ENCODE peak calls at places on chromosomes 3 and 15, in five cellular contexts. O is H9, Q is OCI-LY7, C is K562, X is GM23338. W is an unnamed sample.

GRCh38 chr15:62436235-62436634 is 271.1 kb upstream of the C2CD4B start:
- DNase-seq in O (no peak), Q (no peak), C (no peak), X (no peak), W (no peak)

GRCh38 chr3:194330579-194330978 is 20.5 kb downstream of the CPN2 start:
- DNase-seq in O (no peak), Q (no peak), C (no peak), X (no peak), W (peak)

GRCh38 chr15:81235781-81236507 is 39.3 kb downstream of the IL16 start:
- DNase-seq in O (no peak), Q (no peak), C (no peak), X (no peak), W (no peak)

GRCh38 chr15:91473894-91474293 is 373.8 kb downstream of the SV2B start:
- DNase-seq in O (no peak), Q (no peak), C (no peak), X (no peak), W (no peak)

GRCh38 chr3:4523710-4524422 is 30.7 kb downstream of the ITPR1 start:
- DNase-seq in O (no peak), Q (no peak), C (no peak), X (no peak), W (no peak)

GRCh38 chr3:49349617-49350114 is 8.5 kb downstream of the GPX1 start:
- DNase-seq in O (no peak), Q (no peak), C (peak), X (no peak), W (no peak)

GRCh38 chr3:32862247-32863013 is 44.6 kb downstream of the TRIM71 start:
- DNase-seq in O (no peak), Q (no peak), C (no peak), X (no peak), W (no peak)

GRCh38 chr3:155102329-155102728 is 22.2 kb downstream of the MME start:
- DNase-seq in O (no peak), Q (no peak), C (no peak), X (no peak), W (no peak)

GRCh38 chr3:17179381-17180205 is 294.8 kb downstream of the PLCL2 start:
- DNase-seq in O (no peak), Q (peak), C (no peak), X (no peak), W (no peak)

GRCh38 chr15:52018244-52018643 is 775 bp upstream of the MAPK6 start:
- DNase-seq in O (no peak), Q (no peak), C (no peak), X (no peak), W (no peak)

GRCh38 chr15:48336940-48337339 is 5.7 kb downstream of the DUT start:
- DNase-seq in O (peak), Q (peak), C (peak), X (peak), W (no peak)

GRCh38 chr15:40367038-40367672 is 9.1 kb downstream of the DISP2 start:
- DNase-seq in O (no peak), Q (no peak), C (no peak), X (no peak), W (no peak)

GRCh38 chr15:76866008-76866407 is 39.1 kb downstream of the SCAPER start:
- DNase-seq in O (no peak), Q (no peak), C (no peak), X (no peak), W (no peak)

GRCh38 chr3:38002291-38002876 is 11.8 kb downstream of the VILL start:
- DNase-seq in O (no peak), Q (no peak), C (no peak), X (no peak), W (no peak)

GRCh38 chr3:177427096-177427495 is 229.8 kb upstream of the TBL1XR1 start:
- DNase-seq in O (no peak), Q (peak), C (no peak), X (no peak), W (no peak)

GRCh38 chr3:194256040-194256945 is 94.8 kb downstream of the CPN2 start:
- DNase-seq in O (no peak), Q (no peak), C (peak), X (no peak), W (no peak)

GRCh38 chr3:89847955-89848354 is 740.5 kb downstream of the EPHA3 start:
- DNase-seq in O (no peak), Q (no peak), C (no peak), X (no peak), W (no peak)

GRCh38 chr3:166837535-166837934 is 542.6 kb downstream of the ZBBX start:
- DNase-seq in O (peak), Q (peak), C (no peak), X (peak), W (no peak)

GRCh38 chr15:74831813-74832495 is 5.5 kb downstream of the CPLX3 start:
- DNase-seq in O (no peak), Q (no peak), C (no peak), X (no peak), W (peak)

GRCh38 chr3:30408105-30408557 is 198.3 kb upstream of the TGFBR2 start:
- DNase-seq in O (no peak), Q (no peak), C (no peak), X (no peak), W (no peak)

GRCh38 chr3:69738859-69739203 is 433 bp upstream of the MITF start:
- DNase-seq in O (no peak), Q (no peak), C (no peak), X (no peak), W (no peak)

GRCh38 chr3:176208915-176209314 is 988.4 kb downstream of the TBL1XR1 start:
- DNase-seq in O (no peak), Q (no peak), C (no peak), X (no peak), W (no peak)

GRCh38 chr15:48191574-48192225 is at the start of gene CTXN2:
- DNase-seq in O (no peak), Q (no peak), C (no peak), X (peak), W (no peak)

GRCh38 chr3:123076496-123077418 is 9.9 kb downstream of the PDIA5 start:
- DNase-seq in O (no peak), Q (no peak), C (no peak), X (no peak), W (no peak)

GRCh38 chr3:136817448-136817847 is 1.5 kb upstream of the SLC35G2 start:
- DNase-seq in O (no peak), Q (no peak), C (no peak), X (no peak), W (no peak)

GRCh38 chr15:66964791-66965190 is 100.6 kb upstream of the SMAD3 start:
- DNase-seq in O (no peak), Q (no peak), C (no peak), X (no peak), W (no peak)

GRCh38 chr15:71329041-71329440 is 213.8 kb downstream of the THSD4 start:
- DNase-seq in O (no peak), Q (no peak), C (no peak), X (no peak), W (no peak)

GRCh38 chr3:2517479-2518188 is 419.0 kb downstream of the CNTN4 start:
- DNase-seq in O (no peak), Q (no peak), C (no peak), X (no peak), W (no peak)

GRCh38 chr3:55190296-55190695 is 262.4 kb upstream of the LRTM1 start:
- DNase-seq in O (no peak), Q (no peak), C (no peak), X (no peak), W (no peak)

GRCh38 chr3:32948625-32949445 is 2.6 kb upstream of the CCR4 start:
- DNase-seq in O (peak), Q (no peak), C (no peak), X (no peak), W (no peak)

GRCh38 chr3:10371789-10372188 is 50.9 kb upstream of the SEC13 start:
- DNase-seq in O (no peak), Q (no peak), C (no peak), X (no peak), W (no peak)
- TF ChIP-seq CTCF in O (no peak), Q (no peak), C (no peak), X (no peak), W (no peak)

GRCh38 chr3:57091874-57092273 is 31.4 kb downstream of the SPATA12 start:
- DNase-seq in O (no peak), Q (no peak), C (no peak), X (no peak), W (no peak)
- H2AFZ ChIP-seq in O (no peak), Q (peak), C (no peak), X (no peak), W (no peak)

DNA sequence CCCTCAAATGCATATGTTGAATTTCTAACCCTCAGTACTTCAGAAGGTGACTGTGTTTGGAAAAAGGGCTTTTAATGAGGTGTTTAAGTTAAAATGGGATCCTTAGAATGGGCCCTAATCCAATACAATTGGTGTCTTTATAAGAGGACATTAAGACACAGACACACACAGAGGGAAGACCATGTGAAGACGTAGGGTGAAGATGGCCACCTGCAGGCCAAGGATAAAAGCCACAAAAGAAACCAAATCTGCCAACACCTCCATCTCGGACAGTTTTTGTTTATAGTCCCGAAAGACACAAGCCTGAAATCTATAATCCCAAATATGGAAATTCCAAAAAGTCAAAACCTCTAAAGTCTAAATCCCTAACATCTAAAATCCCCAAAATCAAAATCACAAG is 4.1 kb upstream of the MASP1 start:
- DNase-seq in O (no peak), Q (no peak), C (no peak), X (peak), W (no peak)
- TF ChIP-seq CTCF in O (peak), Q (peak), C (peak), X (peak), W (peak)

DNA sequence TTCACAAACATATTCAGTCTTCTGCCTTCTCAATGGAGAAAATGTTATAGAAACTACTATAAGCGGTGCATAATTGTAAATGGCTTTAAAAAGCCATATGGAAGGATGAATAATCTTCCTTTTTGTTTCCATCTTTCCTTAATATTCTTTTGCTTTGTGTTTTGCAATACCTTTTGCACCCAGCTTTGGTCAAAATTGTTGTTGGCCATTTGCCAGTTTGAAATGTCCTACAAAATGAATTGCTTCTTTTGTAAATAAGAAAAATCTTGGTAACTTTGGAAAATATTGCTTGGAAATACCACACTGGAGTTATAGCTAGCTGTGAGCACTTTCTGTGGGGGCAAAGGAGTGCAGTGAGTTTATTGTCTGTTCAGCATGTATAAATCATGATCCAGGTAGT is 93.5 kb upstream of the NR2F2 start:
- DNase-seq in O (no peak), Q (no peak), C (no peak), X (no peak), W (no peak)
- H2AFZ ChIP-seq in O (no peak), Q (no peak), C (no peak), X (no peak), W (no peak)

DNA sequence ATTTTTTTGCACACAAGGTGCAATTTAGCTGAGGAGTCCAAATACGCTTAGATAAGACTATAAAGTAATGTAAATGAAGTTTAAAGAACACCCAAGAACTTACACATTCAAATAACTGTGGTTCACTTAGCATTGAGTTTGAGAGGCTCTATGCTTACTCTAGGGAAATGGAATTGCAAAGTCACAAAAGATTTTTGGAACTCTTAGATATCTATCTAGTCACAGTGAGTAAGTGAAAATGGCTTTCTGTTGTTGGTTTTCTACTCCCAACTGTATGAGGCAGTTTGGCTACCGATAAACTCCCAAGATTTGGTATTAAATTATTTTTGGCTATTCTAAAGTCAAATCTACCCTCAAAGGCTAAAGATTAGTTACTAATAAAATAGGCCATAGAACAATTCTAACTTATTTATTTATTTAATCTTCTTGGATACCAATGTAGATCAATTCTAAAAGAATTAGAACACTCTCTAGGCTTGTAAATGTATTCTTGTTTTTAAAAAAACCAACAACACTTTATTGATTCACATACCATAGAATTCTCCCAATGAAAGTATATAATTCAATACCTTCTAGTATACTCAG is 165.4 kb downstream of the SNRK start:
- DNase-seq in O (no peak), Q (no peak), C (no peak), X (no peak), W (no peak)
- TF ChIP-seq CTCF in O (no peak), Q (no peak), C (no peak), X (no peak), W (no peak)

GRCh38 chr3:72473156-72473555 is 375.1 kb downstream of the SHQ1 start:
- DNase-seq in O (no peak), Q (no peak), C (no peak), X (no peak), W (no peak)

GRCh38 chr3:72475258-72476138 is 372.7 kb downstream of the SHQ1 start:
- DNase-seq in O (no peak), Q (no peak), C (no peak), X (no peak), W (no peak)

GRCh38 chr3:72470899-72471298 is 377.3 kb downstream of the SHQ1 start:
- DNase-seq in O (no peak), Q (no peak), C (no peak), X (no peak), W (no peak)

GRCh38 chr3:72476139-72476483 is 372.1 kb downstream of the SHQ1 start:
- DNase-seq in O (no peak), Q (no peak), C (no peak), X (no peak), W (no peak)

DNA sequence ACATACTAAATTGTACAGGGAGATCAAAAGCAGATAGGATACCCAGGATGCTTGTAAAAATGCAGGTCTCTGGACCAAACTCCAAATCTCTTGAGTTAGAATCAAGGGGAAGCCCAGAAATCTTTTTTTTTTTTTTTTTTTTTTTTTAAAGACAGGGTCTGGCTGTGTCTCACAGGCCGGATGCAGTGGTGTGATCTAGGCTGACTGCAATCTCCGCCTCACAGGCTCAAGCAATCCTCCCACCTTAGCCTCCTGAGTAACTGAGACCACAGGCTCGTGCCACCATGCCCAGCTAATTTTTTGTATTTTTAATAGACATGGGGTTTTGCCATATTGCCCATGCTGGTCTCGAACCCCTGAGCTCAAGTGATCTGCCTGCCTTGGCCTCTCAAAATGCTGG is 373.5 kb downstream of the SHQ1 start:
- DNase-seq in O (no peak), Q (no peak), C (no peak), X (no peak), W (no peak)
- H2AFZ ChIP-seq in O (no peak), Q (no peak), C (peak), X (no peak), W (no peak)

GRCh38 chr15:42218953-42219596 is 11.0 kb upstream of the VPS39 start:
- DNase-seq in O (no peak), Q (peak), C (no peak), X (no peak), W (no peak)

GRCh38 chr15:42213481-42213880 is 5.4 kb upstream of the VPS39 start:
- DNase-seq in O (no peak), Q (no peak), C (no peak), X (no peak), W (no peak)

GRCh38 chr15:42220216-42220615 is 12.1 kb upstream of the VPS39 start:
- DNase-seq in O (no peak), Q (no peak), C (no peak), X (no peak), W (no peak)

GRCh38 chr15:42214600-42214999 is 6.5 kb upstream of the VPS39 start:
- DNase-seq in O (no peak), Q (no peak), C (no peak), X (no peak), W (no peak)

DNA sequence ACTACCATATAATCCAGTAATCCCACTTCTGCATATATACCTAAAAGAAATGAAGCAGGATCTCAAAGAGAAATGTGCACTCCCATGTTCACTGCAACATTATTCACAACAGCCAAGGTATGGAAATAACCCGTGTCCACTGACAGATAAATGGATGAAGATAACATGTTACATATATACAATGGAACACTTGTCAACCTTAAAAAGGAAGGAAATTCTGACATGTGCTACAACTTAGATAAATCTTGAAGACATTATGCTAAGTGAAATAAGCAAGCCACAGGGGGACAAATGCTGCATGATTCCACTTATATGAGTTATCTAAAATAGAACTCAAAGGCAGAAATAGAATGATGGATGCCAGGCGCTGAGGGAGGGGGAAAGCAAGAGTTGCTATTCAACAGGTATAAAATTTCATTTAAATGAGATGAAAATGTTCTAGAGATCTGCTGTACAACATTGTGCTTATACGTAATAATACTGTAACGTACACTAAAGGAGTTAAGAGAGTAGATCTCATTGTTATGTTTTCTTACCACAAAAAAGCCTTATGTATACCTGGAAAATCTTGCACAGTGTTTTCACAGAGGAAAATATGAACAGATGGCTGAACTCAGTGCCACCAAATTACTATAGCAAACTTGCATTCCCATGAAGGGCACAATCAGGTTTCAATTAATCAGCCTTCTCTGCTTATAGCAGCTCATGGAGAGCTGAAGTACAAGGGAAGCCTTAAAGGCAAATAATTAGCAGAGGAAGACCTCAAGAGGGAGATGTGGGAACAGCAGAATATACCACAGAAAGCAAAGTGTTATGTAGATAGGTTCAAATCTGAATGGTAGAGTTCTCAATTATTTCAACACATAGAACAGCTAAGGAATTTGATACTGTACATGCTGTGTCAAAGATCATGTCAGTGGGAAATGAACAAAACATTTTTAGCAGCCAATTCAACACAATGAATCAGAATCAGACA is 8.0 kb upstream of the VPS39 start:
- DNase-seq in O (no peak), Q (peak), C (no peak), X (no peak), W (no peak)
- TF ChIP-seq CTCF in O (peak), Q (no peak), C (no peak), X (no peak), W (no peak)

GRCh38 chr3:34995771-34996430 is 643.4 kb upstream of the ARPP21 start:
- DNase-seq in O (no peak), Q (no peak), C (no peak), X (no peak), W (no peak)
- H2AFZ ChIP-seq in O (no peak), Q (no peak), C (no peak), X (peak), W (no peak)

GRCh38 chr3:168249539-168250414 is 154.1 kb upstream of the GOLIM4 start:
- DNase-seq in O (peak), Q (peak), C (no peak), X (peak), W (peak)

GRCh38 chr3:168250415-168250861 is 154.7 kb upstream of the GOLIM4 start:
- DNase-seq in O (no peak), Q (no peak), C (no peak), X (no peak), W (no peak)

GRCh38 chr3:168249048-168249538 is 153.4 kb upstream of the GOLIM4 start:
- DNase-seq in O (no peak), Q (no peak), C (no peak), X (no peak), W (no peak)

GRCh38 chr3:168248383-168249047 is 152.8 kb upstream of the GOLIM4 start:
- DNase-seq in O (peak), Q (no peak), C (no peak), X (peak), W (peak)

GRCh38 chr3:168251371-168251770 is 155.6 kb upstream of the GOLIM4 start:
- DNase-seq in O (no peak), Q (peak), C (no peak), X (no peak), W (no peak)
- TF ChIP-seq CTCF in O (no peak), Q (no peak), C (no peak), X (no peak), W (no peak)

GRCh38 chr3:57949344-57949743 is 58.9 kb upstream of the FLNB start:
- DNase-seq in O (no peak), Q (no peak), C (no peak), X (no peak), W (no peak)

GRCh38 chr3:57952651-57953050 is 55.6 kb upstream of the FLNB start:
- DNase-seq in O (no peak), Q (no peak), C (no peak), X (no peak), W (no peak)

GRCh38 chr3:57949779-57950618 is 58.2 kb upstream of the FLNB start:
- DNase-seq in O (no peak), Q (no peak), C (no peak), X (no peak), W (peak)

GRCh38 chr3:57952208-57952631 is 56.0 kb upstream of the FLNB start:
- DNase-seq in O (peak), Q (no peak), C (peak), X (peak), W (no peak)

GRCh38 chr3:57951106-57951882 is 56.9 kb upstream of the FLNB start:
- DNase-seq in O (no peak), Q (no peak), C (peak), X (no peak), W (peak)
- H2AFZ ChIP-seq in O (no peak), Q (peak), C (peak), X (peak), W (peak)